ENCODE peak calls at places on chromosomes 12 and 14, in four cellular contexts. One of them, this sample, is unnamed.

GRCh38 chr12:102816816-102817434 is 100.1 kb downstream of the PAH start:
- DNase-seq in occipital lobe: no peak
- DNase-seq in SK-MEL-5: peak
- DNase-seq in NCI-H460: peak
- DNase-seq in this sample: peak

GRCh38 chr14:99724196-99724891 is 40.2 kb downstream of the CYP46A1 start:
- DNase-seq in occipital lobe: no peak
- DNase-seq in SK-MEL-5: no peak
- DNase-seq in NCI-H460: no peak
- DNase-seq in this sample: no peak

GRCh38 chr12:115860619-115861018 is 416.9 kb downstream of the MED13L start:
- DNase-seq in occipital lobe: no peak
- DNase-seq in SK-MEL-5: no peak
- DNase-seq in NCI-H460: no peak
- DNase-seq in this sample: no peak

GRCh38 chr14:91389173-91389572 is 28.4 kb downstream of the CCDC88C start:
- DNase-seq in occipital lobe: no peak
- DNase-seq in SK-MEL-5: no peak
- DNase-seq in NCI-H460: no peak
- DNase-seq in this sample: no peak

GRCh38 chr12:106078358-106079025 is 60.3 kb downstream of the NUAK1 start:
- DNase-seq in occipital lobe: peak
- DNase-seq in SK-MEL-5: no peak
- DNase-seq in NCI-H460: no peak
- DNase-seq in this sample: peak

GRCh38 chr14:99524091-99524661 is 43.0 kb downstream of the CCNK start:
- DNase-seq in occipital lobe: no peak
- DNase-seq in SK-MEL-5: no peak
- DNase-seq in NCI-H460: no peak
- DNase-seq in this sample: no peak

GRCh38 chr14:54366726-54367707 is 29.8 kb upstream of the CDKN3 start:
- DNase-seq in occipital lobe: no peak
- DNase-seq in SK-MEL-5: peak
- DNase-seq in NCI-H460: peak
- DNase-seq in this sample: peak

GRCh38 chr14:84375235-84375634 is 1154.7 kb upstream of the FLRT2 start:
- DNase-seq in occipital lobe: no peak
- DNase-seq in SK-MEL-5: no peak
- DNase-seq in NCI-H460: no peak
- DNase-seq in this sample: no peak

GRCh38 chr14:54640480-54640879 is 73.6 kb downstream of the SAMD4A start:
- DNase-seq in occipital lobe: no peak
- DNase-seq in SK-MEL-5: no peak
- DNase-seq in NCI-H460: no peak
- DNase-seq in this sample: no peak

GRCh38 chr12:49637401-49637800 is 14.0 kb downstream of the PRPF40B start:
- DNase-seq in occipital lobe: no peak
- DNase-seq in SK-MEL-5: no peak
- DNase-seq in NCI-H460: no peak
- DNase-seq in this sample: no peak

GRCh38 chr14:103313704-103314103 is 20.3 kb upstream of the EIF5 start:
- DNase-seq in occipital lobe: no peak
- DNase-seq in SK-MEL-5: no peak
- DNase-seq in NCI-H460: no peak
- DNase-seq in this sample: peak

GRCh38 chr14:28596336-28596735 is 170.3 kb upstream of the FOXG1 start:
- DNase-seq in occipital lobe: no peak
- DNase-seq in SK-MEL-5: peak
- DNase-seq in NCI-H460: no peak
- DNase-seq in this sample: no peak

GRCh38 chr12:132427999-132428871 is 61.7 kb upstream of the FBRSL1 start:
- DNase-seq in occipital lobe: no peak
- DNase-seq in SK-MEL-5: no peak
- DNase-seq in NCI-H460: no peak
- DNase-seq in this sample: no peak

GRCh38 chr14:77902806-77903205 is 102.9 kb downstream of the ADCK1 start:
- DNase-seq in occipital lobe: no peak
- DNase-seq in SK-MEL-5: no peak
- DNase-seq in NCI-H460: no peak
- DNase-seq in this sample: no peak

GRCh38 chr12:88401153-88401552 is 179.1 kb downstream of the KITLG start:
- DNase-seq in occipital lobe: no peak
- DNase-seq in SK-MEL-5: no peak
- DNase-seq in NCI-H460: no peak
- DNase-seq in this sample: no peak

GRCh38 chr12:26273811-26274210 is 78.4 kb downstream of the SSPN start:
- DNase-seq in occipital lobe: no peak
- DNase-seq in SK-MEL-5: no peak
- DNase-seq in NCI-H460: no peak
- DNase-seq in this sample: no peak

GRCh38 chr14:65676361-65677014 is 264.0 kb downstream of the FUT8 start:
- DNase-seq in occipital lobe: no peak
- DNase-seq in SK-MEL-5: no peak
- DNase-seq in NCI-H460: no peak
- DNase-seq in this sample: no peak

GRCh38 chr12:85784096-85784720 is 52.0 kb downstream of the RASSF9 start:
- DNase-seq in occipital lobe: no peak
- DNase-seq in SK-MEL-5: no peak
- DNase-seq in NCI-H460: peak
- DNase-seq in this sample: no peak

GRCh38 chr14:98182385-98183055 is 1089.5 kb downstream of the BCL11B start:
- DNase-seq in occipital lobe: no peak
- DNase-seq in SK-MEL-5: no peak
- DNase-seq in NCI-H460: no peak
- DNase-seq in this sample: no peak

GRCh38 chr12:89762498-89763170 is 54.0 kb upstream of the ATP2B1 start:
- DNase-seq in occipital lobe: no peak
- DNase-seq in SK-MEL-5: no peak
- DNase-seq in NCI-H460: peak
- DNase-seq in this sample: no peak

GRCh38 chr14:68416156-68416555 is 376.7 kb downstream of the ZFP36L1 start:
- DNase-seq in occipital lobe: no peak
- DNase-seq in SK-MEL-5: no peak
- DNase-seq in NCI-H460: no peak
- DNase-seq in this sample: no peak

GRCh38 chr12:127070512-127071157 is 1196.3 kb upstream of the TMEM132C start:
- DNase-seq in occipital lobe: no peak
- DNase-seq in SK-MEL-5: no peak
- DNase-seq in NCI-H460: no peak
- DNase-seq in this sample: no peak

GRCh38 chr14:100896369-100897060 is 7.0 kb downstream of the RTL1 start:
- DNase-seq in occipital lobe: no peak
- DNase-seq in SK-MEL-5: no peak
- DNase-seq in NCI-H460: no peak
- DNase-seq in this sample: no peak

GRCh38 chr12:100439797-100440196 is 33.9 kb upstream of the NR1H4 start:
- DNase-seq in occipital lobe: no peak
- DNase-seq in SK-MEL-5: no peak
- DNase-seq in NCI-H460: no peak
- DNase-seq in this sample: no peak

GRCh38 chr12:49627752-49628360 is 4.5 kb downstream of the PRPF40B start:
- DNase-seq in occipital lobe: no peak
- DNase-seq in SK-MEL-5: no peak
- DNase-seq in NCI-H460: no peak
- DNase-seq in this sample: no peak

GRCh38 chr12:64998327-64999156 is 122.6 kb downstream of the WIF1 start:
- DNase-seq in occipital lobe: no peak
- DNase-seq in SK-MEL-5: peak
- DNase-seq in NCI-H460: no peak
- DNase-seq in this sample: peak

GRCh38 chr12:63787306-63787705 is 7.6 kb downstream of the RXYLT1 start:
- DNase-seq in occipital lobe: no peak
- DNase-seq in SK-MEL-5: no peak
- DNase-seq in NCI-H460: no peak
- DNase-seq in this sample: no peak